ENCODE peak calls at places on chromosome 14, in eight cellular contexts. X, B, D, O, K, H, S and Z are unnamed samples.

GRCh38 chr14:89748004-89748403 is 206.5 kb downstream of the EFCAB11 start:
- DNase-seq in O (peak), X (no peak), S (no peak), K (no peak), B (no peak), H (peak), D (no peak), Z (no peak)

GRCh38 chr14:98501335-98501734 is 770.7 kb downstream of the BCL11B start:
- DNase-seq in D (no peak), X (no peak), B (no peak), O (no peak), S (no peak), K (no peak), H (no peak), Z (no peak)

GRCh38 chr14:70888151-70888499 is 19.1 kb upstream of the PCNX1 start:
- DNase-seq in O (no peak), S (no peak), B (no peak), D (no peak), H (no peak), X (no peak), K (no peak), Z (no peak)

GRCh38 chr14:99822800-99823455 is 29.7 kb downstream of the EML1 start:
- DNase-seq in X (no peak), D (no peak), O (no peak), K (no peak), B (peak), H (no peak), S (no peak), Z (no peak)

GRCh38 chr14:104359301-104359968 is 220.1 kb upstream of the C14orf180 start:
- DNase-seq in K (no peak), D (no peak), H (no peak), X (no peak), S (no peak), B (no peak), O (no peak), Z (no peak)

GRCh38 chr14:87522575-87522974 is 470.4 kb downstream of the GALC start:
- DNase-seq in D (no peak), B (no peak), H (no peak), X (no peak), S (no peak), K (no peak), O (no peak), Z (no peak)

GRCh38 chr14:19947413-19948090 is 16.8 kb downstream of the OR4K1 start:
- DNase-seq in D (no peak), K (no peak), O (no peak), X (no peak), B (no peak), S (no peak), H (no peak), Z (no peak)

GRCh38 chr14:51726166-51726899 is 74.6 kb downstream of the FRMD6 start:
- DNase-seq in H (peak), X (no peak), B (no peak), S (peak), K (no peak), O (no peak), D (no peak), Z (no peak)

GRCh38 chr14:68564236-68564825 is 228.5 kb downstream of the ZFP36L1 start:
- DNase-seq in B (peak), S (no peak), X (no peak), K (peak), O (no peak), D (no peak), H (no peak), Z (no peak)

GRCh38 chr14:67357583-67358354 is 1.8 kb downstream of the ATP6V1D start:
- DNase-seq in B (no peak), D (no peak), K (no peak), X (no peak), S (no peak), H (peak), O (peak), Z (no peak)

GRCh38 chr14:72598328-72598727 is 295.6 kb downstream of the DPF3 start:
- DNase-seq in S (no peak), D (no peak), B (no peak), X (no peak), K (peak), H (no peak), O (no peak), Z (no peak)

GRCh38 chr14:90290612-90291011 is 34.3 kb downstream of the PSMC1 start:
- DNase-seq in H (no peak), B (peak), D (no peak), S (no peak), K (no peak), X (no peak), O (no peak), Z (no peak)

GRCh38 chr14:103742499-103743255 is 27.1 kb downstream of the ZFYVE21 start:
- DNase-seq in K (no peak), O (no peak), H (no peak), X (no peak), B (peak), S (no peak), D (no peak), Z (no peak)

GRCh38 chr14:37122919-37123639 is 49.3 kb downstream of the SLC25A21 start:
- DNase-seq in X (no peak), O (no peak), H (no peak), K (no peak), B (no peak), D (no peak), S (no peak), Z (no peak)

GRCh38 chr14:28926091-28926490 is 159.5 kb downstream of the FOXG1 start:
- DNase-seq in S (no peak), B (no peak), X (no peak), O (no peak), H (no peak), K (no peak), D (no peak), Z (no peak)

GRCh38 chr14:68552075-68552474 is 240.8 kb downstream of the ZFP36L1 start:
- DNase-seq in X (no peak), O (no peak), B (no peak), K (no peak), D (no peak), H (no peak), S (no peak), Z (no peak)

GRCh38 chr14:61710853-61711817 is 15.8 kb downstream of the HIF1A start:
- DNase-seq in D (no peak), K (peak), X (no peak), S (no peak), B (no peak), H (no peak), O (peak), Z (no peak)

GRCh38 chr14:50335389-50335788 is 23.3 kb downstream of the DMAC2L start:
- DNase-seq in S (peak), K (no peak), H (peak), B (peak), X (no peak), D (no peak), O (peak), Z (no peak)

GRCh38 chr14:100271247-100271939 is 32.4 kb downstream of the YY1 start:
- DNase-seq in O (peak), H (no peak), D (no peak), B (no peak), S (peak), X (no peak), K (peak), Z (no peak)

GRCh38 chr14:23494223-23494622 is 24.7 kb downstream of the NGDN start:
- DNase-seq in X (no peak), O (peak), D (no peak), B (no peak), H (peak), S (peak), K (no peak), Z (no peak)

GRCh38 chr14:91264151-91265150 is 19.9 kb upstream of the GPR68 start:
- DNase-seq in K (peak), X (no peak), S (no peak), O (no peak), D (no peak), H (no peak), B (no peak), Z (no peak)

GRCh38 chr14:77186911-77187648 is 5.5 kb downstream of the TMEM63C start:
- DNase-seq in O (no peak), X (no peak), K (no peak), S (peak), H (peak), B (no peak), D (no peak), Z (no peak)

GRCh38 chr14:68521952-68522509 is 270.8 kb downstream of the ZFP36L1 start:
- DNase-seq in O (no peak), K (no peak), B (peak), H (no peak), D (no peak), S (no peak), X (no peak), Z (no peak)

GRCh38 chr14:96792003-96792402 is 5.2 kb upstream of the VRK1 start:
- DNase-seq in H (no peak), O (no peak), X (no peak), K (no peak), S (no peak), B (no peak), D (no peak), Z (no peak)

GRCh38 chr14:69812725-69813124 is 15.7 kb upstream of the SLC10A1 start:
- DNase-seq in S (no peak), B (peak), K (no peak), H (no peak), O (no peak), D (no peak), X (no peak), Z (no peak)
- TF ChIP-seq CTCF in S (no peak), B (no peak), K (no peak), H (no peak), O (no peak), D (no peak), X (no peak), Z (no peak)

DNA sequence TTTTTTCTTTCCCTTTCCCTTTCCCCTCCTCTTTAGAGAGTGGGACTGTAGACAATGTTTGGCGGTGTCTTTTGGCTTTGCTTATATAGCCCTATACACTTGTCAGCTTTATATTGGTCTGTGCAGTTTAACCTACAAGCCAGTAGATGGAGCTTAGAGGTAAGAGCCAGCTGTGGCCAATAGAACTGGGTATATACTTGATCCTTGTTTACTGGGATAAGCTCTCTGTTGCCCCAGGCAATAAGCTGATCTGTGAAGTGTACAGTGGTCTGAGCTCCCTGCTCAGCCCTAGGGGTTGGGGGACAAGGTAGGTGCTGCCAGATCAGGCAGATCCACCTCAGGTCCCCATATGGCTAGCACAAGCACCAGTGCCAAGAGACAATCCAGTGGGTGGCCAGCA is 434.1 kb downstream of the NOVA1 start:
- DNase-seq in X (no peak), K (no peak), B (no peak), H (peak), S (peak), D (no peak), O (peak), Z (no peak)
- TF ChIP-seq CTCF in X (no peak), K (no peak), B (no peak), H (peak), S (peak), D (no peak), O (peak), Z (peak)

GRCh38 chr14:105501504-105502291 is 10.7 kb downstream of the TEDC1 start:
- DNase-seq in K (peak), D (no peak), B (peak), O (no peak), X (no peak), S (no peak), H (no peak), Z (no peak)
- TF ChIP-seq CTCF in K (no peak), D (no peak), B (no peak), O (no peak), X (no peak), S (no peak), H (no peak), Z (no peak)

GRCh38 chr14:80572666-80573065 is 361.4 kb upstream of the DIO2 start:
- DNase-seq in B (no peak), S (no peak), D (no peak), K (no peak), X (no peak), H (no peak), O (no peak), Z (no peak)
- TF ChIP-seq CTCF in B (no peak), S (no peak), D (no peak), K (no peak), X (no peak), H (no peak), O (no peak), Z (no peak)

GRCh38 chr14:56881181-56881580 is 70.9 kb upstream of the OTX2 start:
- DNase-seq in D (no peak), H (no peak), X (no peak), O (no peak), K (no peak), B (no peak), S (no peak), Z (no peak)

GRCh38 chr14:56870336-56870735 is 60.1 kb upstream of the OTX2 start:
- DNase-seq in O (no peak), D (no peak), K (no peak), H (no peak), S (no peak), X (no peak), B (no peak), Z (no peak)

GRCh38 chr14:56878766-56879165 is 68.5 kb upstream of the OTX2 start:
- DNase-seq in O (no peak), B (no peak), H (no peak), K (no peak), S (no peak), X (no peak), D (no peak), Z (no peak)

GRCh38 chr14:56874375-56874774 is 64.1 kb upstream of the OTX2 start:
- DNase-seq in K (no peak), S (no peak), X (no peak), H (no peak), O (no peak), B (no peak), D (no peak), Z (no peak)

DNA sequence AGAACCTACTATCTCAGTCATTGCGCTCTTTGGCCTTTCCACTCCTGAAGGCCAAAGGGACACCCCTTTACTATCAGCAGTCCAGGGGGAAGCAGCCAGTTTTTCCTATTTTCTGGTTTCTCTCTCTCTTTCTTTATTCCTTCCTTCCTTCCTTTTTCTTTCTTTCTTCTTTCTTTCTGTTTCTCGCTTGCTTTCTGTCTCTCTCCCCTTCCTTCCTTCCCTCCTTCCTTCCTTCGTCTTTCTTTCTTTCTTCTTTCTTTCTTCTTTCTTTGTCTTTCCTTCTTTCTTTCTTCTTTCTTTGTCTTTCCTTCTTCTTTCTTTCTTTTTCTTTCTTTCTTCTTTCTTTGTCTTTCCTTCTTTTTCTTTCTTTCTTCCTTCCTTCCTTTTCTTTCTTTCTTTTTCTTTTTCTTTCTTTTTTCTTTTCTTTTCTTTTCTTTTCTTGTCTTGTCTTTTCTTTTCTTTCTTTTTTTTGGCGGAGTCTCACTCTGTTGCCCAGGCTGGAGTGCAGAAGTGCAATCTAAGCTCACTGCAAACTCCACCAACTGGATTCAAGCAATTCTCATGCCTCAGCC is 64.9 kb upstream of the OTX2 start:
- DNase-seq in K (no peak), S (no peak), X (no peak), B (no peak), H (no peak), O (no peak), D (no peak), Z (no peak)
- TF ChIP-seq CTCF in K (peak), S (no peak), X (no peak), B (no peak), H (no peak), O (no peak), D (no peak), Z (no peak)